ENCODE peak calls at places on chromosomes 4 and X, in ten cellular contexts. One of them, this sample, is unnamed.

GRCh38 chr4:6613676-6614651 is 26.5 kb upstream of the MRFAP1 start:
- DNase-seq in AG09309: no peak
- DNase-seq in GM04504: no peak
- DNase-seq in CD8-positive, alpha-beta T cell: no peak
- DNase-seq in amygdala: no peak
- DNase-seq in stimulated activated CD8-positive, alpha-beta memory T cell treated with anti-CD3 and anti-CD28 coated beads, Interleukin-2, amount 100 ng/mL, for 1 hour: no peak
- DNase-seq in right cardiac atrium: no peak
- DNase-seq in stimulated activated effector memory CD8-positive, alpha-beta T cell treated with anti-CD3 and anti-CD28 coated beads, Interleukin-12 subunit alpha, Interleukin-12 subunit beta, amount 100 ng/mL, for 72 hours: no peak
- DNase-seq in activated T-cell treated with anti-CD3 and anti-CD28 coated beads, Interleukin-2, amount 50 U/mL, for 72 hours: no peak
- DNase-seq in iPS-NIHi11: no peak
- DNase-seq in this sample: no peak

GRCh38 chrX:9355739-9356138 is 109.1 kb upstream of the TBL1X start:
- DNase-seq in iPS-NIHi11: no peak
- DNase-seq in amygdala: no peak
- DNase-seq in GM04504: no peak
- DNase-seq in right cardiac atrium: no peak
- DNase-seq in activated T-cell treated with anti-CD3 and anti-CD28 coated beads, Interleukin-2, amount 50 U/mL, for 72 hours: peak; percentile 18
- DNase-seq in AG09309: no peak
- DNase-seq in stimulated activated CD8-positive, alpha-beta memory T cell treated with anti-CD3 and anti-CD28 coated beads, Interleukin-2, amount 100 ng/mL, for 1 hour: no peak
- DNase-seq in CD8-positive, alpha-beta T cell: no peak
- DNase-seq in stimulated activated effector memory CD8-positive, alpha-beta T cell treated with anti-CD3 and anti-CD28 coated beads, Interleukin-12 subunit alpha, Interleukin-12 subunit beta, amount 100 ng/mL, for 72 hours: no peak
- DNase-seq in this sample: no peak

GRCh38 chr4:103887191-103887590 is 167.4 kb upstream of the TACR3 start:
- DNase-seq in AG09309: no peak
- DNase-seq in iPS-NIHi11: no peak
- DNase-seq in right cardiac atrium: no peak
- DNase-seq in stimulated activated CD8-positive, alpha-beta memory T cell treated with anti-CD3 and anti-CD28 coated beads, Interleukin-2, amount 100 ng/mL, for 1 hour: no peak
- DNase-seq in amygdala: no peak
- DNase-seq in stimulated activated effector memory CD8-positive, alpha-beta T cell treated with anti-CD3 and anti-CD28 coated beads, Interleukin-12 subunit alpha, Interleukin-12 subunit beta, amount 100 ng/mL, for 72 hours: no peak
- DNase-seq in CD8-positive, alpha-beta T cell: no peak
- DNase-seq in activated T-cell treated with anti-CD3 and anti-CD28 coated beads, Interleukin-2, amount 50 U/mL, for 72 hours: no peak
- DNase-seq in GM04504: no peak
- DNase-seq in this sample: no peak

GRCh38 chrX:98071331-98071730 is 1187.6 kb downstream of the RPA4 start:
- DNase-seq in activated T-cell treated with anti-CD3 and anti-CD28 coated beads, Interleukin-2, amount 50 U/mL, for 72 hours: no peak
- DNase-seq in amygdala: no peak
- DNase-seq in stimulated activated effector memory CD8-positive, alpha-beta T cell treated with anti-CD3 and anti-CD28 coated beads, Interleukin-12 subunit alpha, Interleukin-12 subunit beta, amount 100 ng/mL, for 72 hours: no peak
- DNase-seq in stimulated activated CD8-positive, alpha-beta memory T cell treated with anti-CD3 and anti-CD28 coated beads, Interleukin-2, amount 100 ng/mL, for 1 hour: no peak
- DNase-seq in GM04504: no peak
- DNase-seq in CD8-positive, alpha-beta T cell: no peak
- DNase-seq in iPS-NIHi11: no peak
- DNase-seq in AG09309: no peak
- DNase-seq in right cardiac atrium: no peak
- DNase-seq in this sample: no peak

GRCh38 chrX:17519349-17519748 is 144.3 kb downstream of the NHS start:
- DNase-seq in stimulated activated CD8-positive, alpha-beta memory T cell treated with anti-CD3 and anti-CD28 coated beads, Interleukin-2, amount 100 ng/mL, for 1 hour: no peak
- DNase-seq in activated T-cell treated with anti-CD3 and anti-CD28 coated beads, Interleukin-2, amount 50 U/mL, for 72 hours: no peak
- DNase-seq in AG09309: no peak
- DNase-seq in stimulated activated effector memory CD8-positive, alpha-beta T cell treated with anti-CD3 and anti-CD28 coated beads, Interleukin-12 subunit alpha, Interleukin-12 subunit beta, amount 100 ng/mL, for 72 hours: no peak
- DNase-seq in GM04504: peak; percentile 38
- DNase-seq in amygdala: no peak
- DNase-seq in iPS-NIHi11: no peak
- DNase-seq in CD8-positive, alpha-beta T cell: no peak
- DNase-seq in right cardiac atrium: peak; percentile 88
- DNase-seq in this sample: no peak

GRCh38 chr4:67879486-67879885 is 4.3 kb downstream of the TMPRSS11D start:
- DNase-seq in stimulated activated CD8-positive, alpha-beta memory T cell treated with anti-CD3 and anti-CD28 coated beads, Interleukin-2, amount 100 ng/mL, for 1 hour: no peak
- DNase-seq in right cardiac atrium: no peak
- DNase-seq in GM04504: no peak
- DNase-seq in stimulated activated effector memory CD8-positive, alpha-beta T cell treated with anti-CD3 and anti-CD28 coated beads, Interleukin-12 subunit alpha, Interleukin-12 subunit beta, amount 100 ng/mL, for 72 hours: no peak
- DNase-seq in AG09309: peak; percentile 17
- DNase-seq in activated T-cell treated with anti-CD3 and anti-CD28 coated beads, Interleukin-2, amount 50 U/mL, for 72 hours: no peak
- DNase-seq in amygdala: no peak
- DNase-seq in CD8-positive, alpha-beta T cell: no peak
- DNase-seq in iPS-NIHi11: no peak
- DNase-seq in this sample: no peak

GRCh38 chr4:1614854-1615595 is 69.1 kb downstream of the FAM53A start:
- DNase-seq in iPS-NIHi11: no peak
- DNase-seq in AG09309: no peak
- DNase-seq in GM04504: no peak
- DNase-seq in CD8-positive, alpha-beta T cell: no peak
- DNase-seq in activated T-cell treated with anti-CD3 and anti-CD28 coated beads, Interleukin-2, amount 50 U/mL, for 72 hours: no peak
- DNase-seq in amygdala: no peak
- DNase-seq in stimulated activated effector memory CD8-positive, alpha-beta T cell treated with anti-CD3 and anti-CD28 coated beads, Interleukin-12 subunit alpha, Interleukin-12 subunit beta, amount 100 ng/mL, for 72 hours: no peak
- DNase-seq in stimulated activated CD8-positive, alpha-beta memory T cell treated with anti-CD3 and anti-CD28 coated beads, Interleukin-2, amount 100 ng/mL, for 1 hour: no peak
- DNase-seq in right cardiac atrium: peak; percentile 66
- DNase-seq in this sample: no peak

GRCh38 chrX:2654436-2655340 is 36.4 kb upstream of the CD99 start:
- DNase-seq in stimulated activated CD8-positive, alpha-beta memory T cell treated with anti-CD3 and anti-CD28 coated beads, Interleukin-2, amount 100 ng/mL, for 1 hour: no peak
- DNase-seq in iPS-NIHi11: no peak
- DNase-seq in CD8-positive, alpha-beta T cell: no peak
- DNase-seq in activated T-cell treated with anti-CD3 and anti-CD28 coated beads, Interleukin-2, amount 50 U/mL, for 72 hours: no peak
- DNase-seq in stimulated activated effector memory CD8-positive, alpha-beta T cell treated with anti-CD3 and anti-CD28 coated beads, Interleukin-12 subunit alpha, Interleukin-12 subunit beta, amount 100 ng/mL, for 72 hours: no peak
- DNase-seq in amygdala: no peak
- DNase-seq in AG09309: no peak
- DNase-seq in GM04504: no peak
- DNase-seq in right cardiac atrium: no peak
- DNase-seq in this sample: no peak